ENCODE peak calls at places on chromosomes 12 and 14, in eight cellular contexts. F, W, K, Q, E, X, O and G are unnamed samples.

GRCh38 chr12:112183141-112183581 is 57.8 kb downstream of the TRAFD1 start:
- DNase-seq in F (no peak), W (no peak), K (no peak), Q (peak), E (peak), X (no peak), O (no peak), G (peak)

GRCh38 chr14:89844508-89844907 is 110.0 kb downstream of the EFCAB11 start:
- DNase-seq in F (no peak), W (no peak), K (no peak), Q (peak), E (no peak), X (no peak), O (no peak), G (no peak)

GRCh38 chr12:124015791-124016510 is 42.9 kb downstream of the ZNF664 start:
- DNase-seq in F (no peak), W (no peak), K (no peak), Q (no peak), E (no peak), X (no peak), O (no peak), G (no peak)

GRCh38 chr12:71755146-71755892 is 656 bp downstream of the RAB21 start:
- DNase-seq in F (peak), W (peak), K (peak), Q (peak), E (peak), X (no peak), O (no peak), G (peak)

GRCh38 chr14:81516941-81517797 is 16.5 kb downstream of the SEL1L start:
- DNase-seq in F (no peak), W (no peak), K (peak), Q (peak), E (peak), X (no peak), O (no peak), G (peak)

GRCh38 chr12:52364901-52365489 is 2.3 kb downstream of the KRT85 start:
- DNase-seq in F (no peak), W (no peak), K (no peak), Q (no peak), E (no peak), X (no peak), O (no peak), G (no peak)

GRCh38 chr14:75084513-75084912 is 15.1 kb downstream of the ZC2HC1C start:
- DNase-seq in F (no peak), W (no peak), K (no peak), Q (no peak), E (no peak), X (no peak), O (no peak), G (peak)

GRCh38 chr12:110776410-110776809 is 33.7 kb upstream of the PPP1CC start:
- DNase-seq in F (no peak), W (no peak), K (no peak), Q (no peak), E (no peak), X (no peak), O (no peak), G (no peak)

GRCh38 chr14:78254911-78255431 is 84.8 kb downstream of the NRXN3 start:
- DNase-seq in F (peak), W (no peak), K (peak), Q (no peak), E (no peak), X (no peak), O (no peak), G (no peak)

GRCh38 chr12:9349888-9350885 is 142.0 kb upstream of the PZP start:
- DNase-seq in F (no peak), W (no peak), K (peak), Q (no peak), E (no peak), X (no peak), O (no peak), G (no peak)

GRCh38 chr14:75548544-75548943 is 26.3 kb downstream of the BATF start:
- DNase-seq in F (no peak), W (no peak), K (peak), Q (peak), E (peak), X (no peak), O (no peak), G (peak)

GRCh38 chr14:66508846-66509621 is 1.1 kb downstream of the GPHN start:
- DNase-seq in F (peak), W (peak), K (peak), Q (peak), E (peak), X (peak), O (peak), G (peak)

GRCh38 chr12:72271741-72272661 is at the start of gene TRHDE:
- DNase-seq in F (no peak), W (no peak), K (peak), Q (peak), E (peak), X (no peak), O (peak), G (peak)

GRCh38 chr12:110333201-110333600 is 52.2 kb downstream of the ATP2A2 start:
- DNase-seq in F (no peak), W (no peak), K (no peak), Q (no peak), E (no peak), X (no peak), O (no peak), G (no peak)

GRCh38 chr14:88895116-88895515 is 70.7 kb downstream of the TTC8 start:
- DNase-seq in F (no peak), W (no peak), K (peak), Q (peak), E (peak), X (no peak), O (no peak), G (peak)

DNA sequence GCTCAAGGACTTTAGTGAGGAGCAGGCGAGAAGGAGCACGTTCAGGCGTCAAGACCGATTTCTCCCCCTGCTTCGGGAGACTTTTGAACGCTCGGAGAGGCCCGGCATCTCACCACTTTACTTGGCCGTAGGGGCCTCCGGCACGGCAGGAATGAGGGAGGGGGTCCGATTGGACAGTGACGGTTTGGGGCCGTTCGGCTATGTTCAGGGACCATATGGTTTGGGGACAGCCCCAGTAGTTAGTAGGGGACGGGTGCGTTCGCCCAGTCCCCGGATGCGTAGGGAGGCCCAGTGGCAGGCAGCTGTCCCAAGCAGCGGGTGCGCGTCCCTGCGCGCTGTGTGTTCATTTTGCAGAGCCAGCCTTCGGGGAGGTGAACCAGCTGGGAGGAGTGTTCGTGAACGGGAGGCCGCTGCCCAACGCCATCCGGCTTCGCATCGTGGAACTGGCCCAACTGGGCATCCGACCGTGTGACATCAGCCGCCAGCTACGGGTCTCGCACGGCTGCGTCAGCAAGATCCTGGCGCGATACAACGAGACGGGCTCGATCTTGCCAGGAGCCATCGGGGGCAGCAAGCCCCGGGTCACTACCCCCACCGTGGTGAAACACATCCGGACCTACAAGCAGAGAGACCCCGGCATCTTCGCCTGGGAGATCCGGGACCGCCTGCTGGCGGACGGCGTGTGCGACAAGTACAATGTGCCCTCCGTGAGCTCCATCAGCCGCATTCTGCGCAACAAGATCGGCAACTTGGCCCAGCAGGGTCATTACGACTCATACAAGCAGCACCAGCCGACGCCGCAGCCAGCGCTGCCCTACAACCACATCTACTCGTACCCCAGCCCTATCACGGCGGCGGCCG is 1.1 kb downstream of the PAX9 start:
- DNase-seq in F (no peak), W (no peak), K (no peak), Q (no peak), E (no peak), X (no peak), O (no peak), G (no peak)
- H3K4me3 ChIP-seq in F (no peak), W (peak), K (no peak), Q (no peak), E (no peak), X (no peak), O (peak), G (peak)

DNA sequence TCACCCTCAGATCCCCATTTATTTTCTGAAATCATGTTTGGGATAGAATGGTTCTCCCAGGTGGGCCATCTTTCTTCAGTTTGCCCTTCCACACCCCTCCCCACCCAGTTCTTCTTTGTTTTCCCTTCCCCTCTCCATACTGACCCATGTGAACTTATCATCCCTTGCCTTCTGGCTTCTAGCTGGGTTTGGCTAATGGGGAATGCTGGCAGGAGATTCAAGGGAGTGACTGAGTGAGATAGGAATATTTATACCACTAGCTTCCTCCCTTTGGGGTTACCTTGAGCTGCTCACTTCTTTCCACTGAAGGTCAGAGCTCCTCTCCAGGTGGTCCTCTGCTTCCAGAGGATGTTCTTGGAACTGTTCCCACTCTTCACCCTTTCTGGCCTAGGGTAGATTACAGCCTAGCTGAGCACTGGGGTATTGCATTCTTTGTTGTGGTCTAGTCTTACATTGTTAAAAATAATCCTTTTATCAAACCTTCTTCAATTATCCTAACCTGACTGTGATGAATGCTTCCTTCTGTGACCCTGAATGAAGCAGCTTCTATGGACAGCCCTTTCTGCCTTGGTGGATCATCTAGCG is 88.3 kb upstream of the ATP2B1 start:
- DNase-seq in F (no peak), W (no peak), K (no peak), Q (no peak), E (no peak), X (no peak), O (no peak), G (no peak)
- H3K4me3 ChIP-seq in F (no peak), W (no peak), K (no peak), Q (no peak), E (no peak), X (no peak), O (no peak), G (no peak)

GRCh38 chr12:132156926-132157325 is 12.7 kb downstream of the NOC4L start:
- DNase-seq in F (no peak), W (no peak), K (no peak), Q (no peak), E (no peak), X (no peak), O (no peak), G (no peak)

GRCh38 chr12:132159555-132160003 is 15.3 kb downstream of the NOC4L start:
- DNase-seq in F (no peak), W (no peak), K (no peak), Q (no peak), E (no peak), X (no peak), O (no peak), G (no peak)

GRCh38 chr12:132156145-132156709 is 12.0 kb downstream of the NOC4L start:
- DNase-seq in F (no peak), W (no peak), K (no peak), Q (no peak), E (no peak), X (no peak), O (no peak), G (no peak)

GRCh38 chr12:132158677-132159554 is 14.7 kb downstream of the NOC4L start:
- DNase-seq in F (no peak), W (no peak), K (no peak), Q (no peak), E (no peak), X (no peak), O (no peak), G (no peak)

DNA sequence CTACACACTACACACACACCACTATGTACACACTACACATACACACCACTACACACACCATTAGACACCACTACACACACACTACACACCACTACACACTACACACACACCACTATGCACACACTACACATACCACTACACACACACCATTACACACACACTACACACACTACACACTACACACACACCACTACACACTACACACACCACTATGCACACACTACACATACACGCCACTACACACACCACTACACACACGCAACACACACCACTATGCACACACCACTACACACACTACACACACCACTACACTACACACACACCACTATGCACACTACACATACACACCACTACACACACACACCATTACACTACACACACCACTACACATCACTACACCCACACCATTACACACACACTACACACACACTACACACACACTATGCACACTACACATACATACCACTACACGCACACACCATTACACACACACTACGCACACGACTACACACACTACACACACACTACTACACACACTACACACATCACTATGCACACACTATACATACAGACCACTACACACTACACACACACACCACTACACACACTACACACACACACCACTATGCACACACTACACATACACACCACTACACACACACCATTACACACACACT is 13.6 kb downstream of the NOC4L start:
- DNase-seq in F (no peak), W (no peak), K (no peak), Q (no peak), E (no peak), X (no peak), O (no peak), G (no peak)
- H3K4me3 ChIP-seq in F (no peak), W (no peak), K (no peak), Q (no peak), E (no peak), X (no peak), O (no peak), G (no peak)

GRCh38 chr14:100165825-100166520 is 6.5 kb upstream of the DEGS2 start:
- DNase-seq in F (no peak), W (no peak), K (no peak), Q (no peak), E (no peak), X (no peak), O (no peak), G (no peak)
- H3K4me3 ChIP-seq in F (no peak), W (no peak), K (no peak), Q (no peak), E (no peak), X (peak), O (peak), G (no peak)

GRCh38 chr14:80211143-80212024 is at the start of gene DIO2:
- DNase-seq in F (no peak), W (peak), K (peak), Q (peak), E (peak), X (no peak), O (peak), G (peak)
- H3K4me3 ChIP-seq in F (no peak), W (peak), K (peak), Q (peak), E (peak), X (no peak), O (peak), G (peak)

GRCh38 chr12:47214001-47214619 is 134.4 kb upstream of the AMIGO2 start:
- DNase-seq in F (no peak), W (no peak), K (no peak), Q (no peak), E (no peak), X (no peak), O (no peak), G (no peak)
- H3K4me3 ChIP-seq in F (no peak), W (no peak), K (no peak), Q (no peak), E (no peak), X (peak), O (no peak), G (no peak)